ENCODE peak calls at places on chromosomes 11 and 22, in eight cellular contexts. Z is ovary, E is HCT116, D is right lobe of liver, I is A549, F is adrenal gland, O is HepG2, T is IMR-90. Q is an unnamed sample.

GRCh38 chr22:38831166-38831945 is 12.5 kb downstream of the NPTXR start:
- DNase-seq in Z (no peak), E (no peak), D (no peak), I (peak; percentile 59), F (no peak), O (no peak), T (peak; percentile 60), Q (no peak)

GRCh38 chr11:120751550-120751949 is 240.0 kb downstream of the GRIK4 start:
- DNase-seq in Z (no peak), E (no peak), D (no peak), I (no peak), F (no peak), O (no peak), T (no peak), Q (no peak)

GRCh38 chr22:20111045-20111688 is 4.7 kb upstream of the RANBP1 start:
- DNase-seq in Z (no peak), E (peak; percentile 51), D (peak; percentile 24), I (peak; percentile 65), F (no peak), O (peak; percentile 61), T (peak; percentile 5), Q (peak; percentile 23)

GRCh38 chr22:31915499-31916065 is 28.8 kb upstream of the YWHAH start:
- DNase-seq in Z (no peak), E (no peak), D (no peak), I (no peak), F (no peak), O (no peak), T (no peak), Q (no peak)

GRCh38 chr11:16403851-16404250 is 47.5 kb upstream of the SOX6 start:
- DNase-seq in Z (no peak), E (no peak), D (no peak), I (no peak), F (no peak), O (peak; percentile 13), T (no peak), Q (no peak)

GRCh38 chr22:20093437-20093836 is 13.4 kb downstream of the DGCR8 start:
- DNase-seq in Z (no peak), E (no peak), D (peak; percentile 88), I (no peak), F (no peak), O (no peak), T (no peak), Q (no peak)

GRCh38 chr11:2306971-2307732 is 5.3 kb downstream of the TSPAN32 start:
- DNase-seq in Z (peak; percentile 59), E (no peak), D (no peak), I (no peak), F (no peak), O (no peak), T (peak; percentile 27), Q (no peak)

GRCh38 chr11:76803023-76803422 is 19.9 kb downstream of the TSKU start:
- DNase-seq in Z (no peak), E (no peak), D (no peak), I (peak; percentile 34), F (no peak), O (no peak), T (peak; percentile 83), Q (no peak)

GRCh38 chr22:39537981-39538380 is 5.4 kb upstream of the RPS19BP1 start:
- DNase-seq in Z (no peak), E (no peak), D (no peak), I (no peak), F (no peak), O (no peak), T (no peak), Q (no peak)

GRCh38 chr11:5234390-5234834 is at the start of gene HBD:
- DNase-seq in Z (no peak), E (no peak), D (no peak), I (no peak), F (no peak), O (no peak), T (peak; percentile 61), Q (no peak)

GRCh38 chr22:19720150-19720827 is 3.0 kb upstream of the GP1BB start:
- DNase-seq in Z (no peak), E (no peak), D (no peak), I (no peak), F (no peak), O (no peak), T (no peak), Q (no peak)

GRCh38 chr11:12276356-12276755 is 101.0 kb upstream of the PARVA start:
- DNase-seq in Z (no peak), E (no peak), D (no peak), I (no peak), F (no peak), O (no peak), T (no peak), Q (no peak)

GRCh38 chr11:7004482-7004881 is 15.7 kb downstream of the ZNF214 start:
- DNase-seq in Z (no peak), E (no peak), D (no peak), I (peak; percentile 7), F (no peak), O (no peak), T (peak; percentile 86), Q (peak; percentile 57)

GRCh38 chr11:13114566-13115465 is 105.7 kb downstream of the RASSF10 start:
- DNase-seq in Z (no peak), E (no peak), D (no peak), I (peak; percentile 63), F (no peak), O (peak; percentile 94), T (no peak), Q (no peak)

GRCh38 chr11:129544691-129545090 is 169.0 kb downstream of the BARX2 start:
- DNase-seq in Z (no peak), E (no peak), D (no peak), I (no peak), F (no peak), O (no peak), T (no peak), Q (no peak)

GRCh38 chr22:41699264-41700104 is at the start of gene MEI1:
- DNase-seq in Z (peak; percentile 82), E (no peak), D (peak; percentile 88), I (peak; percentile 25), F (peak; percentile 88), O (no peak), T (peak; percentile 56), Q (peak; percentile 80)

GRCh38 chr11:83438438-83438837 is 152.3 kb upstream of the CCDC90B start:
- DNase-seq in Z (no peak), E (no peak), D (no peak), I (no peak), F (no peak), O (no peak), T (no peak), Q (no peak)

GRCh38 chr11:83436855-83437254 is 150.7 kb upstream of the CCDC90B start:
- DNase-seq in Z (no peak), E (no peak), D (no peak), I (no peak), F (no peak), O (no peak), T (no peak), Q (no peak)

GRCh38 chr11:83441596-83441995 is 155.4 kb upstream of the CCDC90B start:
- DNase-seq in Z (no peak), E (no peak), D (no peak), I (no peak), F (no peak), O (no peak), T (no peak), Q (no peak)

GRCh38 chr11:83441171-83441570 is 155.0 kb upstream of the CCDC90B start:
- DNase-seq in Z (no peak), E (no peak), D (no peak), I (no peak), F (no peak), O (no peak), T (no peak), Q (no peak)

DNA sequence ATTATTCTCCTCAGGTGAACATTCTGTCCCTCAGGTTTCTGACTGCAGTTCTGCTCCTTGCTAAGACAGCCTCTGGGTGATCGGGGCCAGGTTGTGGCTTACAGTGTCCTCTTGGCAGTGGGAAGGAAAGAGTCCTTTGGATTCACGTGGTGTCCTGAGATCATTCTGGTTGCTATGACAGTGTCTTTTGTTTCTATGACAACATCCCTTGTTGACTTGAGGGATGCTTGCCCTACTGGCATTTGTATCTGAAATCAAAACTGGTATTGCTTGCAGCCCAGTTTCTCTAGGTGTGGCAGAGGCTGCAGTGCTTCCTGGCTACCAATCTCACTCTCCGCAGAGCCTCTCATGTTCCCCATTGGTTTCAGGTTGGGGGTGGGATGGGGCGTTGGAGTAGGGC is 151.8 kb upstream of the CCDC90B start:
- DNase-seq in Z (no peak), E (no peak), D (no peak), I (no peak), F (no peak), O (no peak), T (no peak), Q (no peak)
- H3K27ac ChIP-seq in Z (no peak overlapping the region), E (no peak overlapping the region), D (no peak overlapping the region), I (no peak overlapping the region), F (no peak overlapping the region), O (no peak overlapping the region), T (no peak overlapping the region), Q (no peak overlapping the region)

DNA sequence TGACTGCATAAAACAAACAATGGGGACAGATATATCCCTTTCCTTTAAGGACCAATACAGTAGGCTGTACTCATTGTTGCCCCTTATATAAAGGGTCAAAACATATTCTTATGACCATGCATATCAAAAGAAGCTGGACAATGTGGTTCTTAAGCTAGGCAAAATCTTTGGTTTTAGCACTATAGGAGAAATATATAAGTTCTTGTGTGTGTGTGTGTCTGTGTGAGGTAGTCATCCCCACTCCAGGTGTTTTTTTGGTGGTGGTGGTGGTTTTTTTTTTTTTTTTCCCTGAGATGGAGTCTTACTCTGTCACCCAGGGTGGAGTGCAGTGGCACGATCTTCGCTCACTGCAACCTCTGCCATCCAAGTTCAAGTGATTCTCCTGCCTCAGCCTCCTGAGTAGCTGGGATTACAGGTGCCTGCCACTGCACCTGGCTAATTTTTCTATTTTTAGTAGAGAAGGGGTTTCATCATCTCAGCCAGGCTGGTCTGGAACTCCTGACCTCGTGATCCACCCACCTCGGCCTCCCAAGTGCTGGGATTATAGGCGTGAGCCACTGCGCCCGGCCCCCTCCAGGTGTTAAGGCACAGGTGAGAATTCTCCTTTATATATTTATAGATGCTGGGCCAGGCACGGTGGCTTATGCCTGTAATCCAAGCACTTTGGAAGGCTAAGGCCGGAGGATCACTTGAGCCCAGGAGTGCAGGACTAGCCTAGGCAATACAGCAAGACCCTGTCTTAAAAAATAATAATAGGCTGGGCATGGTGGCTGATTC is 12.0 kb upstream of the ZNF143 start:
- DNase-seq in Z (no peak), E (no peak), D (no peak), I (no peak), F (no peak), O (no peak), T (no peak), Q (no peak)
- TF ChIP-seq POLR2A in Z (no peak), E (no peak), D (no peak), I (no peak), F (no peak), O (no peak), T (no peak), Q (no peak)

DNA sequence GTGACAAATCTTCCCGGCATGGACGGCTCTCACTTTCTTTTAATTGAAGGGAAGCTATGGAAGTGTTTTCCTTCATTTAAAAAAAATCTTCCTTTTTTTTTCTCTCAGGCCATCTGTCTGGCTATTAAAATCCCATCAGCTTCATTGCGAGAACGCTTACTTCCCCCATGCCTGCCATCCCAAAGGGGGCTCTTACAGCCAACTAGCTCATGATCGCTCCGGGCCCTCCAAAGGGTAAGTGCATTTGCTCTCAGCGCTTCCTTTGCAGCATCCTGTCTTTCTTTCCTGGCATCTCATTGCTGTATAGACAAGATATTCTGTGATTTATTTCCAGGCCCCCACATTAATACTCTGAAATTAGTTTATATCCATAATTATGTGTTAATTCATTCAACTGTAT is 20.7 kb downstream of the CACNG2 start:
- DNase-seq in Z (no peak), E (no peak), D (no peak), I (no peak), F (no peak), O (no peak), T (no peak), Q (no peak)
- H3K27ac ChIP-seq in Z (no peak overlapping the region), E (no peak overlapping the region), D (no peak overlapping the region), I (no peak overlapping the region), F (no peak overlapping the region), O (no peak overlapping the region), T (no peak overlapping the region), Q (no peak overlapping the region)

GRCh38 chr11:18105802-18106574 is at the start of gene SAAL1:
- DNase-seq in Z (peak; percentile 78), E (peak; percentile 74), D (peak; percentile 90), I (peak; percentile 88), F (peak; percentile 80), O (peak; percentile 73), T (peak; percentile 67), Q (peak; percentile 81)
- TF ChIP-seq POLR2A in Z (peak; percentile 43), E (peak; percentile 48), D (peak; percentile 39), I (peak; percentile 87), F (peak; percentile 28), O (peak; percentile 38), T (peak; percentile 18), Q (peak; percentile 61)